ENCODE peak calls at places on chromosomes 5 and 9, in nine cellular contexts. One of them, this sample, is unnamed.

GRCh38 chr5:55101556-55102276 is 730 bp upstream of the GZMA start:
- DNase-seq in SJSA1: no peak
- DNase-seq in transverse colon: no peak
- DNase-seq in NCI-H774: no peak
- DNase-seq in prostate gland: no peak
- DNase-seq in effector CD4-positive, alpha-beta T cell: no peak
- DNase-seq in GM12865: no peak
- DNase-seq in GM18507: no peak
- DNase-seq in mesenteric fat pad: no peak
- DNase-seq in this sample: no peak

GRCh38 chr5:75611324-75612210 is at the start of gene ANKDD1B:
- DNase-seq in SJSA1: no peak
- DNase-seq in transverse colon: peak; percentile 34
- DNase-seq in NCI-H774: no peak
- DNase-seq in prostate gland: peak; percentile 34
- DNase-seq in effector CD4-positive, alpha-beta T cell: no peak
- DNase-seq in GM12865: no peak
- DNase-seq in GM18507: no peak
- DNase-seq in mesenteric fat pad: no peak
- DNase-seq in this sample: no peak

GRCh38 chr5:149608936-149609502 is 27.7 kb downstream of the ARHGEF37 start:
- DNase-seq in SJSA1: no peak
- DNase-seq in transverse colon: no peak
- DNase-seq in NCI-H774: no peak
- DNase-seq in prostate gland: no peak
- DNase-seq in effector CD4-positive, alpha-beta T cell: no peak
- DNase-seq in GM12865: no peak
- DNase-seq in GM18507: no peak
- DNase-seq in mesenteric fat pad: peak; percentile 20
- DNase-seq in this sample: no peak

GRCh38 chr5:149415245-149415967 is 36.3 kb upstream of the IL17B start:
- DNase-seq in SJSA1: no peak
- DNase-seq in transverse colon: no peak
- DNase-seq in NCI-H774: no peak
- DNase-seq in prostate gland: no peak
- DNase-seq in effector CD4-positive, alpha-beta T cell: no peak
- DNase-seq in GM12865: no peak
- DNase-seq in GM18507: no peak
- DNase-seq in mesenteric fat pad: no peak
- DNase-seq in this sample: no peak

GRCh38 chr5:14164164-14164720 is 21.1 kb downstream of the TRIO start:
- DNase-seq in SJSA1: no peak
- DNase-seq in transverse colon: no peak
- DNase-seq in NCI-H774: no peak
- DNase-seq in prostate gland: no peak
- DNase-seq in effector CD4-positive, alpha-beta T cell: no peak
- DNase-seq in GM12865: no peak
- DNase-seq in GM18507: no peak
- DNase-seq in mesenteric fat pad: no peak
- DNase-seq in this sample: no peak

GRCh38 chr5:1400936-1401335 is 44.3 kb downstream of the SLC6A3 start:
- DNase-seq in SJSA1: no peak
- DNase-seq in transverse colon: no peak
- DNase-seq in NCI-H774: no peak
- DNase-seq in prostate gland: no peak
- DNase-seq in effector CD4-positive, alpha-beta T cell: no peak
- DNase-seq in GM12865: no peak
- DNase-seq in GM18507: no peak
- DNase-seq in mesenteric fat pad: no peak
- DNase-seq in this sample: no peak

GRCh38 chr9:134546746-134547145 is 94.9 kb upstream of the COL5A1 start:
- DNase-seq in SJSA1: no peak
- DNase-seq in transverse colon: no peak
- DNase-seq in NCI-H774: no peak
- DNase-seq in prostate gland: no peak
- DNase-seq in effector CD4-positive, alpha-beta T cell: no peak
- DNase-seq in GM12865: no peak
- DNase-seq in GM18507: no peak
- DNase-seq in mesenteric fat pad: no peak
- DNase-seq in this sample: no peak

GRCh38 chr5:172985596-172985995 is 2.0 kb downstream of the ATP6V0E1 start:
- DNase-seq in SJSA1: no peak
- DNase-seq in transverse colon: no peak
- DNase-seq in NCI-H774: peak; percentile 48
- DNase-seq in prostate gland: no peak
- DNase-seq in effector CD4-positive, alpha-beta T cell: no peak
- DNase-seq in GM12865: no peak
- DNase-seq in GM18507: no peak
- DNase-seq in mesenteric fat pad: no peak
- DNase-seq in this sample: no peak

GRCh38 chr5:157303667-157304327 is 37.9 kb downstream of the CYFIP2 start:
- DNase-seq in SJSA1: no peak
- DNase-seq in transverse colon: no peak
- DNase-seq in NCI-H774: no peak
- DNase-seq in prostate gland: no peak
- DNase-seq in effector CD4-positive, alpha-beta T cell: peak; percentile 27
- DNase-seq in GM12865: no peak
- DNase-seq in GM18507: no peak
- DNase-seq in mesenteric fat pad: no peak
- DNase-seq in this sample: no peak

GRCh38 chr5:173864126-173865075 is 23.7 kb upstream of the CPEB4 start:
- DNase-seq in SJSA1: no peak
- DNase-seq in transverse colon: peak; percentile 57
- DNase-seq in NCI-H774: no peak
- DNase-seq in prostate gland: no peak
- DNase-seq in effector CD4-positive, alpha-beta T cell: no peak
- DNase-seq in GM12865: no peak
- DNase-seq in GM18507: no peak
- DNase-seq in mesenteric fat pad: no peak
- DNase-seq in this sample: no peak

GRCh38 chr5:73391441-73391871 is 57.1 kb downstream of the FOXD1 start:
- DNase-seq in SJSA1: no peak
- DNase-seq in transverse colon: no peak
- DNase-seq in NCI-H774: no peak
- DNase-seq in prostate gland: no peak
- DNase-seq in effector CD4-positive, alpha-beta T cell: no peak
- DNase-seq in GM12865: no peak
- DNase-seq in GM18507: no peak
- DNase-seq in mesenteric fat pad: no peak
- DNase-seq in this sample: no peak

GRCh38 chr5:147407094-147407681 is 102.7 kb downstream of the DPYSL3 start:
- DNase-seq in SJSA1: peak; percentile 93
- DNase-seq in transverse colon: no peak
- DNase-seq in NCI-H774: no peak
- DNase-seq in prostate gland: no peak
- DNase-seq in effector CD4-positive, alpha-beta T cell: no peak
- DNase-seq in GM12865: peak; percentile 17
- DNase-seq in GM18507: no peak
- DNase-seq in mesenteric fat pad: no peak
- DNase-seq in this sample: no peak

GRCh38 chr9:87445646-87446045 is 52.0 kb upstream of the DAPK1 start:
- DNase-seq in SJSA1: no peak
- DNase-seq in transverse colon: peak; percentile 30
- DNase-seq in NCI-H774: no peak
- DNase-seq in prostate gland: no peak
- DNase-seq in effector CD4-positive, alpha-beta T cell: no peak
- DNase-seq in GM12865: peak; percentile 75
- DNase-seq in GM18507: peak; percentile 18
- DNase-seq in mesenteric fat pad: no peak
- DNase-seq in this sample: peak; percentile 23

This sample was measured in COLO829.